ENCODE peak calls at places on chromosomes 13 and 19, in seven cellular contexts. O is GM23338, D is lower lobe of right lung, K is PC-9, R is right cardiac atrium, F is right lobe of liver, I is gastrocnemius medialis. C is an unnamed sample. For H3K4me1, the result is how much of the 10 kb centered on the place peaks cover.

GRCh38 chr19:43432866-43433673 is 18.4 kb downstream of the TEX101 start:
- DNase-seq in O (peak), D (peak), K (peak), R (peak), F (peak), I (no peak), C (no peak)

GRCh38 chr13:107043016-107043957 is 475.4 kb upstream of the ARGLU1 start:
- DNase-seq in O (no peak), D (no peak), K (no peak), R (peak), F (no peak), I (no peak), C (no peak)

GRCh38 chr13:67048084-67048792 is 181.9 kb downstream of the PCDH9 start:
- DNase-seq in O (no peak), D (no peak), K (no peak), R (no peak), F (no peak), I (no peak), C (no peak)

GRCh38 chr19:3980353-3981251 is 4.7 kb downstream of the EEF2 start:
- DNase-seq in O (no peak), D (no peak), K (no peak), R (peak), F (peak), I (no peak), C (peak)

GRCh38 chr13:51632643-51633357 is 48.5 kb downstream of the WDFY2 start:
- DNase-seq in O (peak), D (no peak), K (no peak), R (no peak), F (no peak), I (no peak), C (no peak)

GRCh38 chr19:2613507-2614295 is 88.8 kb downstream of the GNG7 start:
- DNase-seq in O (peak), D (peak), K (no peak), R (no peak), F (no peak), I (no peak), C (no peak)

GRCh38 chr19:14769201-14769600 is 9.2 kb downstream of the ADGRE2 start:
- DNase-seq in O (no peak), D (no peak), K (no peak), R (no peak), F (peak), I (no peak), C (no peak)

GRCh38 chr13:31174018-31174417 is 12.3 kb upstream of the HSPH1 start:
- DNase-seq in O (no peak), D (no peak), K (no peak), R (no peak), F (no peak), I (no peak), C (no peak)

GRCh38 chr19:45613926-45614725 is 12.1 kb upstream of the GPR4 start:
- DNase-seq in O (no peak), D (no peak), K (peak), R (peak), F (no peak), I (no peak), C (no peak)

GRCh38 chr19:35038623-35039512 is 2.7 kb upstream of the HPN start:
- DNase-seq in O (no peak), D (no peak), K (no peak), R (no peak), F (no peak), I (peak), C (peak)

GRCh38 chr13:28754698-28755545 is 36.2 kb upstream of the SLC46A3 start:
- DNase-seq in O (peak), D (no peak), K (no peak), R (peak), F (peak), I (no peak), C (no peak)

GRCh38 chr13:75800545-75800944 is 164.4 kb downstream of the LMO7 start:
- DNase-seq in O (peak), D (no peak), K (no peak), R (no peak), F (no peak), I (no peak), C (no peak)

GRCh38 chr19:45920458-45920857 is 5.9 kb upstream of the NANOS2 start:
- DNase-seq in O (no peak), D (no peak), K (no peak), R (no peak), F (no peak), I (no peak), C (no peak)

GRCh38 chr13:20221772-20222171 is 10.3 kb downstream of the GJB6 start:
- DNase-seq in O (no peak), D (peak), K (no peak), R (no peak), F (no peak), I (no peak), C (no peak)

GRCh38 chr19:49387936-49388372 is at the start of gene KASH5:
- DNase-seq in O (peak), D (peak), K (peak), R (peak), F (peak), I (peak), C (peak)

GRCh38 chr19:5138606-5139594 is 170.0 kb downstream of the KDM4B start:
- DNase-seq in O (no peak), D (peak), K (no peak), R (peak), F (no peak), I (no peak), C (no peak)

GRCh38 chr19:16244091-16244490 is 46.4 kb downstream of the AP1M1 start:
- DNase-seq in O (no peak), D (no peak), K (no peak), R (no peak), F (no peak), I (no peak), C (no peak)

GRCh38 chr19:3682286-3682685 is 18.0 kb downstream of the PIP5K1C start:
- DNase-seq in O (no peak), D (no peak), K (no peak), R (no peak), F (no peak), I (no peak), C (no peak)

GRCh38 chr19:56597696-56598095 is 2.6 kb downstream of the ZNF71 start:
- DNase-seq in O (no peak), D (no peak), K (no peak), R (no peak), F (no peak), I (no peak), C (no peak)

GRCh38 chr19:56595548-56595899 is 422 bp downstream of the ZNF71 start:
- DNase-seq in O (no peak), D (no peak), K (no peak), R (no peak), F (no peak), I (no peak), C (no peak)

GRCh38 chr19:56594783-56595547 is at the start of gene ZNF71:
- DNase-seq in O (peak), D (peak), K (peak), R (peak), F (peak), I (peak), C (peak)

GRCh38 chr19:56596676-56597075 is 1.6 kb downstream of the ZNF71 start:
- DNase-seq in O (no peak), D (no peak), K (no peak), R (no peak), F (no peak), I (no peak), C (no peak)

DNA sequence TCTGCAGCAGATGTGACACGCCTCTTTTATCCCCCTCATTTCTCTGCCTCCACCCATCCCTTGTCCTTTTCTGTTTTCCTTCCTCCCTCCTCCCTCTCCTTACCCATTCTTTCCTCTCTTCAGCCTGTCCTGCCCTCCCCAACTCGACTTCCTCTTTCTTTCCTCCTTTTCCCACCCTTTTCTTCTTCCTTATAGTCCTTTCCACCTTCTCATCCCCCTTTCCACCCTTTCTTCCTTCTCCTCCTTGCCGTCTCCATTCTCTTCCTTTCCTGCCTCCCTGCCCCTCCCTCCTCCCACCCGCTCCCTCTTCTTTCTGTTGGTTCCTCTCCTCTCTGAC is 688 bp upstream of the ZNF71 start:
- DNase-seq in O (no peak), D (no peak), K (no peak), R (no peak), F (no peak), I (no peak), C (no peak)
- H3K4me3 ChIP-seq in O (peak), D (no peak), K (peak), R (peak), F (no peak), I (peak), C (peak)

GRCh38 chr19:41998246-41999020 is 4.4 kb upstream of the ATP1A3 start:
- DNase-seq in O (peak), D (no peak), K (peak), R (peak), F (no peak), I (no peak), C (no peak)
- H3K4me1 ChIP-seq in O (under half), D (under half), K (under half), R (under half), F (under half), I (under half), C (under half)

GRCh38 chr19:514166-514663 is 6.9 kb downstream of the TPGS1 start:
- DNase-seq in O (no peak), D (no peak), K (no peak), R (no peak), F (no peak), I (no peak), C (no peak)
- H3K4me3 ChIP-seq in O (no peak), D (no peak), K (no peak), R (no peak), F (no peak), I (no peak), C (no peak)

DNA sequence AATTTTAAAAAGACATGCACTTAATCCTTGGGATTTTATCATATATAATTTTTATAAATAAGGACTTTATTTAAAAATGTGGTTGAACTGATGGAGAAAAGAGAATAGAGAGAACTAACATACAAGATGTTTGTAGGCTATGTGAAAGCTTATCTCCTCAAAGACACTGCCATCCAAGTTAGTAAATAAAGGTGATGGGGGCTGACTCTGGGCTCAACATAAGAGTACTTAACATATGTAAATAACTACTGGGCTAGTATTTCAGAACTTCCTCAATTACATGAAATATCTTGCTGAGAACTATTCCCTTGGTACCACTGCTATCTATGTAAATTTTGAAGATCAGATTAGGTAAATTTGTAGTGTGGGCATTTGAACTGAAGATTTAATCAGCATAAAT is 1017.3 kb upstream of the PCDH20 start:
- DNase-seq in O (peak), D (no peak), K (no peak), R (no peak), F (no peak), I (no peak), C (no peak)
- H3K4me1 ChIP-seq in O (under half), D (under half), K (under half), R (under half), F (under half), I (under half), C (under half)

DNA sequence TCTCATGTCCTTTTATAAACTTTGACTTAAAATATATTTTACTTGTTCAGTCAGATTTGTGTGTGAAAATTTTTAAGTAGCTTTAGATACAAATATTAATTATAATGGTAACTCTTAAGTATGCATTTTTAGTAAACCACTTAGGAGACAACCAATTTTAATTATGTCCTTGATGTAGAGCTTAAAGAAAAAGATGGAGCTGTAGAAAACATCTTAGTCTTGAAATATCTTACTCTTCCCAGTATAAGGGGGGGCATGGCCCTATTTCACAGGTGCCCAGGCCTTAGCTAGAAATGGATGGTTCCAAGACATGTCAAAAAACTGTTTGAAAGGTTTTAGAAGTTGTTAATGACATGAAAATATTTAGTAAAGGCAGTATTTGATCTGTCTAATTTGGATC is 43.4 kb upstream of the CEACAM21 start:
- DNase-seq in O (no peak), D (no peak), K (no peak), R (no peak), F (no peak), I (no peak), C (no peak)
- H3K4me3 ChIP-seq in O (no peak), D (peak), K (no peak), R (no peak), F (no peak), I (no peak), C (no peak)